ENCODE peak calls at places on chromosomes 6 and 20, in nine cellular contexts. S is fibroblast of lung, G is mammary epithelial cell, R is A549, J is dorsolateral prefrontal cortex, P is sigmoid colon, W is cardiac muscle cell, E is colonic mucosa, B is MM.1S. M is an unnamed sample.

GRCh38 chr6:157551041-157551832 is 170.2 kb downstream of the ZDHHC14 start:
- DNase-seq in W (no peak), R (no peak), S (no peak), P (no peak), J (no peak), E (no peak), G (peak), B (no peak), M (no peak)

GRCh38 chr20:47785321-47785899 is at the start of gene SULF2:
- DNase-seq in J (no peak), S (peak), R (no peak), E (peak), P (no peak), B (peak), W (peak), G (peak), M (no peak)

GRCh38 chr6:89954721-89955148 is 60.5 kb downstream of the GJA10 start:
- DNase-seq in R (no peak), S (no peak), J (no peak), G (no peak), B (peak), W (no peak), P (no peak), E (no peak), M (no peak)

GRCh38 chr20:18956878-18957277 is 143.3 kb downstream of the SCP2D1 start:
- DNase-seq in S (no peak), G (no peak), R (no peak), J (no peak), P (no peak), W (no peak), B (no peak), E (no peak), M (no peak)

GRCh38 chr6:157990321-157991066 is 8.8 kb downstream of the SYNJ2 start:
- DNase-seq in R (no peak), P (no peak), B (no peak), W (no peak), G (no peak), S (peak), E (no peak), J (no peak), M (no peak)

GRCh38 chr6:105363100-105363754 is 39.7 kb downstream of the PREP start:
- DNase-seq in E (no peak), R (no peak), S (peak), P (no peak), G (peak), J (no peak), W (peak), B (peak), M (no peak)

GRCh38 chr6:14584450-14584849 is 466.9 kb downstream of the CD83 start:
- DNase-seq in G (no peak), W (peak), B (no peak), R (peak), E (no peak), J (no peak), P (no peak), S (peak), M (no peak)

GRCh38 chr6:116512155-116512559 is 718 bp downstream of the CALHM5 start:
- DNase-seq in J (no peak), W (peak), E (no peak), P (no peak), R (no peak), B (peak), G (no peak), S (no peak), M (no peak)

GRCh38 chr20:63397946-63398450 is 36.8 kb upstream of the CHRNA4 start:
- DNase-seq in E (no peak), W (no peak), P (no peak), G (no peak), R (no peak), B (no peak), S (no peak), J (no peak), M (no peak)

GRCh38 chr6:152268846-152269442 is 368.2 kb downstream of the SYNE1 start:
- DNase-seq in W (no peak), R (no peak), B (no peak), G (peak), S (peak), P (no peak), J (peak), E (no peak), M (no peak)

GRCh38 chr6:80522556-80522955 is 416.1 kb downstream of the BCKDHB start:
- DNase-seq in J (no peak), W (no peak), E (no peak), R (no peak), B (no peak), G (no peak), P (no peak), S (no peak), M (no peak)

GRCh38 chr20:25552977-25553376 is 32.4 kb downstream of the NINL start:
- DNase-seq in E (no peak), P (no peak), R (no peak), S (no peak), W (no peak), B (no peak), J (no peak), G (no peak), M (no peak)

GRCh38 chr20:19572031-19572430 is 186.0 kb upstream of the RIN2 start:
- DNase-seq in G (no peak), E (no peak), W (no peak), R (no peak), S (no peak), J (no peak), P (no peak), B (peak), M (no peak)

GRCh38 chr20:23049933-23050838 is 714 bp upstream of the THBD start:
- DNase-seq in B (no peak), P (peak), R (peak), E (peak), J (no peak), S (no peak), G (peak), W (peak), M (no peak)

GRCh38 chr6:66808771-66809170 is 1101.7 kb upstream of the EYS start:
- DNase-seq in E (no peak), G (no peak), S (no peak), W (no peak), B (no peak), R (no peak), J (no peak), P (no peak), M (no peak)

GRCh38 chr20:19024296-19025035 is 188.0 kb upstream of the SLC24A3 start:
- DNase-seq in R (no peak), G (no peak), P (no peak), E (no peak), B (no peak), J (no peak), W (no peak), S (no peak), M (no peak)

GRCh38 chr20:17887331-17888030 is 81.1 kb downstream of the SNX5 start:
- DNase-seq in G (no peak), P (peak), R (no peak), E (peak), W (no peak), J (no peak), B (no peak), S (no peak), M (no peak)

GRCh38 chr6:1390805-1391511 is 1.6 kb downstream of the FOXF2 start:
- DNase-seq in P (no peak), W (peak), S (no peak), E (no peak), J (no peak), R (no peak), G (no peak), B (no peak), M (no peak)

DNA sequence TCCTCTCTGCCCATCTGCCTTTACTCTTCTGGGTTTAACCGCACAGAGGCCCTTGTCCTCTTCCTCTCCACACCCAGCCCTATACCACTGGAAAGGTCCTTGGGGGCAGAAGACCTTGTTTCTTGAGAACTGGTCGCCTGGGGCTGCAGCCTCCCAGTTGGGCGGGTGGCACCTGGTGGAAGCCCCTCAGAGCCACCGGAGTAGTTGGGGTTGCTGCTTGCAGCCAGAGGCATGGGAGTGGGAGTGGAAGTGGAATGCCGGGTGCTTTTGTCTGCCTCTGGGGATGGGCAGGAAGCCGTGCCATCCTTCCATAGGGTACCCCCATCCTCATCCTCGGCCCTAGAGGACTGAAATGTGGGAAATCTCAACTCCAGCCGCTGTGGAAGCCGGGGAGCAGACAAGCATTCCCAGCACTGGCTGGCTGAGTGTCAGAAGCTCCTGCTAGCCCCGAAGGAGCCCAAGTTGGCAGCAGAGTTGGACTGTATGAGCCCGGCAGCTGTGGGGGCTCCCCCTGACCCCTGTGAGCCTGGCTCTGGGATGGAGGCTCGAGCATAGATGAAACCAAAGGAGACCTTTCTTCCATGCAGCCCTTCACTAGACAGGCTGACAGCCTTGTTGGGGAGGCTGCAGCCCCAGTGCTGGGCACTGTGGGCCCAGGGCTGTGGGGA is 1.2 kb downstream of the VSTM2L start:
- DNase-seq in S (no peak), W (no peak), R (no peak), P (no peak), J (no peak), B (no peak), E (no peak), G (no peak), M (no peak)
- H3K4me3 ChIP-seq in S (no peak), W (peak), R (no peak), P (no peak), J (peak), B (no peak), E (no peak), G (peak), M (no peak)

GRCh38 chr6:123802351-123802696 is 1.3 kb upstream of the NKAIN2 start:
- DNase-seq in P (no peak), G (no peak), S (no peak), B (no peak), J (no peak), E (no peak), R (no peak), W (no peak), M (no peak)
- TF ChIP-seq CTCF in P (no peak), G (no peak), S (no peak), B (no peak), J (no peak), E (no peak), R (no peak), W (no peak), M (no peak)

GRCh38 chr6:111552241-111552744 is 53.4 kb downstream of the TRAF3IP2 start:
- DNase-seq in P (peak), S (peak), R (no peak), B (no peak), W (peak), J (peak), G (peak), E (peak), M (peak)

GRCh38 chr6:111551521-111552231 is 54.0 kb downstream of the TRAF3IP2 start:
- DNase-seq in W (no peak), P (no peak), G (no peak), R (no peak), E (peak), B (no peak), J (peak), S (peak), M (no peak)

GRCh38 chr6:111553580-111553979 is 52.1 kb downstream of the TRAF3IP2 start:
- DNase-seq in J (no peak), P (no peak), E (no peak), S (no peak), R (no peak), B (no peak), G (no peak), W (no peak), M (no peak)

GRCh38 chr6:111555041-111555440 is 50.6 kb downstream of the TRAF3IP2 start:
- DNase-seq in E (no peak), W (peak), J (no peak), R (no peak), S (peak), B (no peak), G (no peak), P (no peak), M (peak)

DNA sequence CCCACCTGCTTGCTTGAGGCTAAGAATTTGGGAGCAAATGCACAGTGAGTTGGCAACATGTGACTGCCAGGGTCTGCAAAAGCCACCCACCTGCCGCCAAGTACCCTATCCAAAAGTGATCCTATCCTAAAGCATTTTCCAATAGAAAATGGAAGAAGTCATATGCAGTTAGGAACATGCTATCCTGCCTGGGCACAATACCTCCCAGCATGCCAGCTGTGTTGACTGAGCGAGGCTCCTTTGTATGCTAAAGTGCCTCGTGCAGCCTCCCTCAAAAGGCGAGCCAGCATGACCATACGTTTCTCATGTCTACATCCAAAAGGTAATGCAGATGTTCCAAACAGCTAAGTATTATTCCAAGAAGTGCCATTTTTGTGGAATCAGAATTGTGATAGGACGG is 52.7 kb downstream of the TRAF3IP2 start:
- DNase-seq in S (no peak), W (no peak), J (no peak), P (no peak), B (no peak), G (no peak), E (no peak), R (no peak), M (no peak)
- H3K4me3 ChIP-seq in S (no peak), W (no peak), J (no peak), P (no peak), B (no peak), G (no peak), E (no peak), R (no peak), M (no peak)

DNA sequence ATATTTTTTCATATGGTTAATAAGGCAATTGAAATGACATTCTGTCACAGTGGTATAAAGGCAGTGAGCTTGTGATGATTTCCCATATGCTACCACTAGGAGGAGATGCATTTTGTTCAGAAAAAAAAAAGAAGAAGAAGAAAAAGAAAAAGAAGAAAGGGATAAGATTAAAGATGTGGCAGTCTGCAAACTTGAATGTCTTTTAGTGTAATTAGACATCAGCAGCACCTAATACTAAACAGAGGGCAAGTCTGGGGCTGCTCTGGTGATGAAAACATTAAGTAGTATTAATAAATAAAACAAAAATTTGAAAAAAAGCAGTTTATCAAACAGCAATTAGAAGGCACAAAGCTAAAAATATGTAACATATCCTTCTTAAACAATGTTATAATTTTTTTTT is 95.4 kb upstream of the DEFB112 start:
- DNase-seq in S (no peak), P (no peak), R (no peak), B (no peak), E (no peak), W (no peak), G (no peak), J (no peak), M (no peak)
- TF ChIP-seq CTCF in S (peak), P (no peak), R (peak), B (peak), E (no peak), W (peak), G (peak), J (no peak), M (no peak)